ENCODE peak calls at places on chromosomes 13 and 19, in four cellular contexts. W is RWPE1; Z is mucosa of descending colon; O is CD8-positive, alpha-beta T cell. E is an unnamed sample.
A peak's percentile ranks its signal among the peaks of the same experiment; 100 is the strongest.

GRCh38 chr13:80173224-80173623 is 167.7 kb downstream of the SPRY2 start:
- DNase-seq in O (no peak), Z (no peak), W (no peak), E (no peak)

GRCh38 chr13:61286148-61286745 is 129.4 kb downstream of the PCDH20 start:
- DNase-seq in W (no peak), Z (no peak), O (no peak), E (no peak)

GRCh38 chr19:4441994-4442845 is 15.4 kb downstream of the UBXN6 start:
- DNase-seq in W (no peak), O (no peak), Z (no peak), E (no peak)

GRCh38 chr13:89880201-89880600 is 1467.3 kb upstream of the MIR17HG start:
- DNase-seq in W (no peak), Z (no peak), O (no peak), E (no peak)

GRCh38 chr13:95603887-95604533 is 40.5 kb downstream of the DZIP1 start:
- DNase-seq in Z (no peak), O (no peak), W (peak; percentile 85), E (no peak)

GRCh38 chr13:77555246-77555645 is 19.7 kb downstream of the SCEL start:
- DNase-seq in O (no peak), W (no peak), Z (no peak), E (no peak)

GRCh38 chr13:76816394-76816793 is 69.8 kb downstream of the KCTD12 start:
- DNase-seq in Z (no peak), O (no peak), W (no peak), E (no peak)

GRCh38 chr13:29857089-29857488 is 6.7 kb upstream of the UBL3 start:
- DNase-seq in W (no peak), O (no peak), Z (no peak), E (no peak)

GRCh38 chr19:46697142-46697960 is 19.6 kb downstream of the PRKD2 start:
- DNase-seq in Z (peak; percentile 97), W (no peak), O (no peak), E (no peak)

GRCh38 chr13:82206241-82206640 is 1676.0 kb downstream of the SLITRK1 start:
- DNase-seq in W (no peak), Z (peak; percentile 12), O (no peak), E (no peak)

GRCh38 chr13:99312493-99312883 is 5.3 kb upstream of the GPR183 start:
- DNase-seq in W (no peak), Z (peak; percentile 39), O (no peak), E (no peak)

GRCh38 chr19:19652482-19653295 is 9.2 kb upstream of the GMIP start:
- DNase-seq in Z (no peak), W (no peak), O (no peak), E (no peak)

GRCh38 chr13:30735025-30735967 is at the start of gene ALOX5AP:
- DNase-seq in Z (no peak), O (peak; percentile 35), W (no peak), E (peak; percentile 71)

GRCh38 chr13:88031980-88032562 is 360.9 kb downstream of the SLITRK5 start:
- DNase-seq in O (no peak), W (peak; percentile 25), Z (no peak), E (no peak)

GRCh38 chr19:35459414-35460082 is 11.5 kb downstream of the FFAR2 start:
- DNase-seq in O (no peak), Z (peak; percentile 51), W (no peak), E (no peak)

GRCh38 chr13:82147526-82147925 is 1734.7 kb downstream of the SLITRK1 start:
- DNase-seq in O (no peak), W (no peak), Z (no peak), E (no peak)

GRCh38 chr19:51712461-51713081 is 11.2 kb downstream of the HAS1 start:
- DNase-seq in Z (no peak), W (peak; percentile 75), O (no peak), E (peak; percentile 67)

GRCh38 chr13:112144616-112145220 is 77.8 kb downstream of the SOX1 start:
- DNase-seq in Z (no peak), W (no peak), O (no peak), E (no peak)

GRCh38 chr13:114268344-114269280 is 12.8 kb upstream of the UPF3A start:
- DNase-seq in O (no peak), W (no peak), Z (no peak), E (no peak)

GRCh38 chr19:34428549-34429285 is 536 bp downstream of the UBA2 start:
- DNase-seq in O (peak; percentile 26), W (peak; percentile 47), Z (no peak), E (peak; percentile 35)

GRCh38 chr13:79833972-79834371 is 353.0 kb downstream of the NDFIP2 start:
- DNase-seq in W (no peak), Z (no peak), O (no peak), E (no peak)

GRCh38 chr19:19524053-19524452 is 4.7 kb upstream of the YJEFN3 start:
- DNase-seq in Z (no peak), O (no peak), W (no peak), E (no peak)

GRCh38 chr19:52453324-52454094 is at the start of gene ZNF578:
- DNase-seq in O (peak; percentile 49), W (peak; percentile 13), Z (peak; percentile 64), E (peak; percentile 71)

GRCh38 chr13:44573790-44574465 is 2.2 kb downstream of the TSC22D1 start:
- DNase-seq in O (no peak), Z (no peak), W (no peak), E (no peak)
- TF ChIP-seq CTCF in O (no peak), Z (no peak), W (peak; percentile 14), E (no peak)

GRCh38 chr19:17872251-17873001 is 681 bp downstream of the SLC5A5 start:
- DNase-seq in O (peak; percentile 20), W (no peak), Z (peak; percentile 51), E (no peak)
- TF ChIP-seq CTCF in O (no peak), W (no peak), Z (no peak), E (no peak)

DNA sequence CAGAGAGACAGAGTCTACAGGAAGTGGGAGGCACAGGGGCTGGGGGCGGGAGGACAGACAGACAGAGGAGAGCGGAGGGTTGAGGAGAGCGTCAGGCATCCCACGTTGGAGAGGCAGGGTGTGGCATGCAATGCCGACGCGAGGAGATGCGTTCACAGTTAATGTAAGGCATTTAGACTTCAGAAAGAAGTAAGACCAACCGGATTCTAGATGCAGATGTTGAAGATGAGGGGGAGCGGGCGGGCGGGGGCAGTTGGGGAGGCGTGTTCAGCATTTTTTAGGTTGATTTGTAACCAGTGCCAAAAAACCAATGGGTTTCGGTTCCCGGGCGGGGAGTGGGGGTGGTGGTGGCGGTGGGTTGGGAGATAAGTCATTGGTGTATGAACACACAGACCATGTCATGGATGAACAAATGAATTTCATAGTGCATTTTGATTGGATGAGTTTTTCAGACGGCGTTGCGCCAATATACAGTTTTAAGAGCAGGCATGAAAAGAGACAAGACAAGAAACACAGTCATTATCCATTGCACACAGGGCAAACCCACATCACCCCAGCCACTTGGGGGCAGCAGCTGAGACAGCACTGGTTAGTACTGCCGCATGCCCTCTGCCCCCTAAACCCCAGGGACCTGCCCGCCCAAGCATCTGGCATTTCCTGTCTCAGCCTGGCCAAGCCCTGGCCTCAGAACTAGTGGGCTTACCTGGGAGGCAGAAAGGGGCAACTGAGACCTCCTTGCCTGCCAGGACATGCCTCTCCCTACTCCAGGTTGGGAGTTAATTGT is 91.3 kb downstream of the IER2 start:
- DNase-seq in O (peak; percentile 9), W (no peak), Z (no peak), E (no peak)
- TF ChIP-seq CTCF in O (no peak), W (no peak), Z (no peak), E (peak; percentile 14)

GRCh38 chr19:14525729-14526128 is 3.7 kb upstream of the TECR start:
- DNase-seq in O (no peak), W (peak; percentile 88), Z (no peak), E (no peak)
- TF ChIP-seq CTCF in O (no peak), W (no peak), Z (no peak), E (no peak)

E was measured in GM20000.